ENCODE peak calls at places on chromosomes 2 and 18, in eight cellular contexts. N is H1, Y is mesenchymal stem cell, R is astrocyte, T is neuronal stem cell, F is mammary epithelial cell, L is endothelial cell of umbilical vein, U is neural progenitor cell. W is an unnamed sample. For H3K9me3 and H3K27me3, the result is how much of the 10 kb centered on the place peaks cover.

GRCh38 chr2:208406474-208407451 is at the start of gene PTH2R:
- DNase-seq in N (peak), Y (no peak), R (peak), T (peak), F (no peak), L (no peak), U (peak), W (no peak)

GRCh38 chr2:16429431-16429830 is 236.2 kb downstream of the CYRIA start:
- DNase-seq in N (no peak), Y (no peak), R (no peak), T (no peak), F (no peak), L (no peak), U (no peak), W (no peak)

GRCh38 chr2:233470007-233470687 is 96.4 kb downstream of the USP40 start:
- DNase-seq in N (no peak), Y (no peak), R (no peak), T (no peak), F (no peak), L (no peak), U (no peak), W (no peak)

GRCh38 chr18:32848836-32849235 is 76.0 kb upstream of the KLHL14 start:
- DNase-seq in N (no peak), Y (no peak), R (peak), T (no peak), F (peak), L (no peak), U (no peak), W (no peak)

GRCh38 chr18:63878343-63878742 is 9.2 kb upstream of the SERPINB2 start:
- DNase-seq in N (no peak), Y (peak), R (no peak), T (no peak), F (peak), L (no peak), U (no peak), W (no peak)

GRCh38 chr2:241291977-241292376 is 23.5 kb downstream of the HDLBP start:
- DNase-seq in N (no peak), Y (no peak), R (no peak), T (no peak), F (no peak), L (no peak), U (no peak), W (no peak)

GRCh38 chr2:151992582-151992981 is 106.3 kb downstream of the CACNB4 start:
- DNase-seq in N (no peak), Y (no peak), R (no peak), T (no peak), F (no peak), L (no peak), U (no peak), W (no peak)

GRCh38 chr2:73031725-73032701 is 39.5 kb downstream of the SFXN5 start:
- DNase-seq in N (no peak), Y (no peak), R (no peak), T (no peak), F (no peak), L (no peak), U (no peak), W (no peak)

GRCh38 chr18:31603335-31603734 is 11.7 kb downstream of the TTR start:
- DNase-seq in N (no peak), Y (no peak), R (peak), T (no peak), F (peak), L (no peak), U (no peak), W (no peak)

GRCh38 chr18:50819027-50819726 is 639 bp downstream of the MRO start:
- DNase-seq in N (peak), Y (peak), R (peak), T (peak), F (peak), L (peak), U (peak), W (no peak)

GRCh38 chr18:47150824-47151366 is 595 bp upstream of the HDHD2 start:
- DNase-seq in N (no peak), Y (no peak), R (no peak), T (no peak), F (no peak), L (no peak), U (peak), W (no peak)

GRCh38 chr2:7517851-7518250 is 600.6 kb downstream of the RNF144A start:
- DNase-seq in N (no peak), Y (no peak), R (no peak), T (no peak), F (no peak), L (no peak), U (no peak), W (no peak)

GRCh38 chr2:98763209-98763951 is 32.4 kb upstream of the MGAT4A start:
- DNase-seq in N (no peak), Y (no peak), R (no peak), T (no peak), F (no peak), L (no peak), U (no peak), W (no peak)

GRCh38 chr2:203808041-203808750 is 59.4 kb upstream of the CTLA4 start:
- DNase-seq in N (no peak), Y (peak), R (peak), T (peak), F (peak), L (peak), U (peak), W (peak)

DNA sequence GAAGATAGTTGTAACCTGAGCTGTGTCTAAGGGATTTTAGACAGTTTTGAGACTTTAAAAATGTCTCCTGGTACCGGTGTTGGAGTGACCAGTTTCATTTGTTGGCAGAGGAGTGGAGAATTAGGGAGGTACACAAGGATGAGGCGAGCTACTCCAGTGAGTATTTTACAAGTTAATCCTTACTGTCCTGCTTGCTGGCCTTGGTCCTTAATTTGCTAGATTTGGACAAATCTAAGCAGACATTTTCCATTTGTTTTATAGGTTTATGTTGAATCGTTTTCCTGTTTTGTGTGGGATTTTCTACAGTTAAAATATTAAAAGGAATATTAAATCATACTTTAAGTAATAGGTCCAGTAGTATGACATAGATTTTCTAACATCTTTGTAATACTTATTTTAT is 101.8 kb downstream of the ZNF407 start:
- DNase-seq in N (no peak), Y (no peak), R (no peak), T (no peak), F (no peak), L (no peak), U (no peak), W (no peak)
- H2AFZ ChIP-seq in N (no peak), Y (no peak), R (no peak), T (no peak), F (no peak), L (no peak), U (no peak), W (no peak)

GRCh38 chr2:2158176-2158826 is 172.8 kb downstream of the MYT1L start:
- DNase-seq in N (no peak), Y (no peak), R (no peak), T (no peak), F (no peak), L (no peak), U (no peak), W (no peak)

GRCh38 chr2:2157400-2157799 is 173.7 kb downstream of the MYT1L start:
- DNase-seq in N (no peak), Y (no peak), R (no peak), T (no peak), F (no peak), L (no peak), U (no peak), W (no peak)

GRCh38 chr2:2159336-2159735 is 171.7 kb downstream of the MYT1L start:
- DNase-seq in N (no peak), Y (no peak), R (no peak), T (no peak), F (no peak), L (no peak), U (no peak), W (no peak)

GRCh38 chr2:2158915-2159314 is 172.2 kb downstream of the MYT1L start:
- DNase-seq in N (no peak), Y (no peak), R (no peak), T (no peak), F (no peak), L (no peak), U (no peak), W (no peak)

DNA sequence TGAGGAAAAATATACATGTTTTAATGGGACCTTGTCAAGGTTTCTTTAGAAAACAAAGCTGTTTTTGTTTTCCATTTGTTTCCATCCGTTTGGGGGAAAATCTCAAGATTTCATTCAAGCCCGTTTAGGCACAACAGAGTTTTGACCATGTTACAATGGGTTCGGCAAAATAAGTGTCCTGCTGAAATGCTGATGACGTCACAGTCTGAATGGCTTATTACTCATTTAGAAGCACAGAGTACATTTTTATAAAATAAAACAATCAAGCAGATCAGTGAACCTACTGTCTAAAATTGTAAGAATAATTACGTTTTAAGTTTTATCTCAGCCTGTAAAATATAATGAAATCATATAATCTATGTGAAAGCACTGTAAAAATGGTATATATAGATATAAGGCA is 174.2 kb downstream of the MYT1L start:
- DNase-seq in N (no peak), Y (no peak), R (no peak), T (no peak), F (no peak), L (no peak), U (no peak), W (no peak)
- H3K9me3 ChIP-seq in N (under half), Y (under half), R (under half), T (under half), F (under half), L (under half), U (under half), W (under half)

DNA sequence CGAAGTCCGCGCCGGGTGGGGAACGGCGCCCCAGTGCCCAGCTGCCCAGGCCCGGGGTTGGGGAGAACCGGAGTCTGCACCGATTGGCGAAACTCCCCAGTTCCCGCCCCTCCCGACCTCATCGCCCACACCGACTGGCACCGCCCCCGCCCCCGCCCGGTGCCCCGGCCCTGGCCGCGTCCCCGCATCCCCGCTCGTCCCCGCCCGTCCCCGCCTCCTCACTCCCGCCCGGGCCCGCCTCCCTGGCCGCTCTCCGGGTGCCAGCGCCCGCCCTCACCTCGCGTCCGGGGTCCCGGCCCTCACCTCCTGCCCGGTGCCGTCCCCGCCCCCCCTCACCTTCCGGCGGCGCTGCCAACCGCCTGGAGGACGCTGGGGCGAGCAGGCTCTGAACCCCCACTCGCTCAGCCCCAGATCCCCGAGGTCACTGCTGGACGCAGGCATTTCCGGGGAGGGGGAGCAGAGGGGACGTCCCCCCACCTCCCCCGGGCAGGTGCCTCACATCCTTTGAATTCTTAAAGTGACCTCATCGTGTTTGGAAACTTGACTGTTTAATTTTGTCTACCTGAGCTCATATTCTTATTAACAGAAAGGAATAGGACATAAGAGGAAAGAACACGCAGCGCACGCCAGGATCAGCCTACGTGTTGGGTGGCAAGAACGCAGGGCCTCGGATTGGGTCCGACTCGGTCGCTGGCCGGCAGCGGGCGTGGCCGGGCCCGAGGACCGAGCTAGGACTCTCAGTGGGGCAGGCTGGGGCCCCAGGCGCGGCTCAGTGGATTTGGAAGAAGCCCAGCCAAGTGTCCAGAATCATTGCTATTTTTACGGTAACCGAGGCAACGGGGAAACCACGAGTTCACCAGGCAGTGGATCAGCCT is at the start of gene FAM110C:
- DNase-seq in N (peak), Y (no peak), R (peak), T (peak), F (peak), L (no peak), U (peak), W (no peak)
- H3K27me3 ChIP-seq in N (under half), Y (under half), R (under half), T (half or more), F (under half), L (under half), U (half or more), W (under half)

GRCh38 chr18:11165138-11165537 is 15.8 kb upstream of the PIEZO2 start:
- DNase-seq in N (no peak), Y (no peak), R (no peak), T (no peak), F (no peak), L (no peak), U (no peak), W (no peak)

GRCh38 chr18:11165952-11166351 is 16.6 kb upstream of the PIEZO2 start:
- DNase-seq in N (no peak), Y (no peak), R (no peak), T (no peak), F (no peak), L (no peak), U (no peak), W (no peak)

GRCh38 chr18:11162889-11163288 is 13.5 kb upstream of the PIEZO2 start:
- DNase-seq in N (no peak), Y (no peak), R (no peak), T (no peak), F (no peak), L (no peak), U (no peak), W (no peak)

GRCh38 chr18:11160303-11160702 is 10.9 kb upstream of the PIEZO2 start:
- DNase-seq in N (no peak), Y (no peak), R (no peak), T (no peak), F (no peak), L (no peak), U (no peak), W (no peak)

DNA sequence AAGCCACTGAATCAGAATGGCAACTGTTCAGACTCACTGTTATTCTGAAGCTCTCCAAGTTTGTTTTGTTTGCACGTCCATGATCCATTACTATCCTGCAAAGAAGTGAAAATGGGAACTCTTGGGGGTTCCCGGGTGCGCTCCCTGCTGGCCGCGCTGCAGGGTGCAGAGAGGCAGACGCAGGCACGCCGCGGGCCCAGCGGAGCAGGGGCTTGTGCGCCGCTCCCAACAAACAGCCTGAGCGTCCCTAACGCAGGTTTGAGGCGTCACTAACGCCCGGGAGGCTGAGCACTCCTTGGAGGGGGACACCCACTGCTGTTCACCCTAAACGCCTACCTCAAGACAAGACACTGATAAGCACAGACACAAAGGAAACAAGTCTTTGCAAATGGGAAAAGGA is 14.3 kb upstream of the PIEZO2 start:
- DNase-seq in N (peak), Y (peak), R (no peak), T (no peak), F (no peak), L (peak), U (peak), W (no peak)
- H2AFZ ChIP-seq in N (no peak), Y (no peak), R (peak), T (peak), F (no peak), L (peak), U (no peak), W (no peak)

DNA sequence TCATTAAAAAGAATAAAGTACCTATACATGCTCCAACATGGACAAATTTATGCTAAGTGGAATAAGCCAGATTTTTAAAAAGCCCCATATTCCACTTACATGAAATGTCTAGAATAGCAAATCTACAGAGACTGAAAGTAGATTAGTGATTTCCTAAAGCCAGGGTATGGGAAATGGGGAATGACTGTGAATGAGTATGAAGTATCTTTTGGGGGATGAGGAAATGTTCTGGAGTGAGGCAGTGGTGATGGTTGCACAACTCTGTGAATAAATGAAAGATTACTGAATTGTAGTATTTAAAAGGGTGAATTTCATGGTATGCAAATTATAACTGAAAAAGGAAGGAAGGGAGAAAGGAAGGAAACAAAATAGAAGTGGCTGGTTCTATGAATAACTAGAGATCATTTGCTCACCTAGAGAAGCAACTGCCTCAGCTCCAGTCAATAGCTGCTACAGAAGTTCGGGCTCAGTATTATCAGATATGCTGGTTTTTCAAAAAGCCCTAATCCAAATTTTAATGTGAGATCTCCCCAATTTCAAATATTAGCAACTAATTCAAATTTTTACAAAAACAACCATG is 39.3 kb downstream of the MAP3K2 start:
- DNase-seq in N (no peak), Y (peak), R (no peak), T (no peak), F (no peak), L (no peak), U (no peak), W (no peak)
- H3K9me3 ChIP-seq in N (under half), Y (under half), R (under half), T (under half), F (under half), L (under half), U (under half), W (under half)

GRCh38 chr2:218859556-218859993 is at the start of gene WNT6:
- DNase-seq in N (no peak), Y (no peak), R (no peak), T (no peak), F (no peak), L (no peak), U (peak), W (no peak)
- H3K27me3 ChIP-seq in N (half or more), Y (half or more), R (half or more), T (half or more), F (under half), L (half or more), U (half or more), W (under half)

DNA sequence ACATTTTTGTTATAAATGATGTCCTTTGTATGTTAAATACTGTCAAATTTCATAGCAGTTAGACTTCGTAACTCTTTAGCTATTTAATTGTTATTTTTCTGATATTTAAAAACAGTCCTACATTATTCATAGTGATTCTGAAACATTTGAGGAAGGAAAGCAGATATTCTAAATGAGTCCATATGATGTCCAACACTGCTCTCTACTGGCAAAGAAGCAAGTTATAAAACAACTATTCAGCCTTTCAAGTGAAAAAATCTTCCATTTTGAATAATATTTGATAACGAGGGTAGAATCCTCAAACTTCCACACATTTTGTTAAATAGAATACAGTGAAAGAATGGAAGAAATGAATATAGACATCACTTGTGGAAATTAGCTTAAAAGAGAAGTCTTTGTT is 220.8 kb downstream of the GULP1 start:
- DNase-seq in N (no peak), Y (peak), R (peak), T (no peak), F (peak), L (peak), U (peak), W (no peak)
- H2AFZ ChIP-seq in N (no peak), Y (no peak), R (no peak), T (no peak), F (no peak), L (no peak), U (no peak), W (no peak)

GRCh38 chr2:147348886-147349285 is 495.9 kb upstream of the ACVR2A start:
- DNase-seq in N (no peak), Y (no peak), R (no peak), T (no peak), F (no peak), L (no peak), U (no peak), W (no peak)

GRCh38 chr2:147346142-147346541 is 498.7 kb upstream of the ACVR2A start:
- DNase-seq in N (no peak), Y (no peak), R (no peak), T (no peak), F (peak), L (no peak), U (no peak), W (no peak)

GRCh38 chr2:147345246-147345645 is 499.6 kb upstream of the ACVR2A start:
- DNase-seq in N (no peak), Y (peak), R (peak), T (no peak), F (peak), L (no peak), U (no peak), W (no peak)
- H3K9me3 ChIP-seq in N (under half), Y (under half), R (under half), T (under half), F (under half), L (under half), U (under half), W (under half)